ENCODE peak calls at places on chromosomes 6 and 20, in four cellular contexts. One of them, this sample, is unnamed. For H3K4me1, the result is how much of the 10 kb centered on the place peaks cover.

GRCh38 chr6:1336246-1336843 is 24.4 kb downstream of the FOXQ1 start:
- DNase-seq in K562: no peak
- DNase-seq in IMR-90: no peak
- DNase-seq in neural progenitor cell: peak
- DNase-seq in this sample: peak

GRCh38 chr20:58458342-58459057 is 56.7 kb downstream of the APCDD1L start:
- DNase-seq in neural progenitor cell: peak
- DNase-seq in IMR-90: peak
- DNase-seq in K562: no peak
- DNase-seq in this sample: no peak

GRCh38 chr6:161417712-161418457 is 144.0 kb upstream of the AGPAT4 start:
- DNase-seq in IMR-90: peak
- DNase-seq in neural progenitor cell: peak
- DNase-seq in K562: no peak
- DNase-seq in this sample: peak

GRCh38 chr6:165662041-165662491 is 975 bp downstream of the PDE10A start:
- DNase-seq in neural progenitor cell: peak
- DNase-seq in IMR-90: peak
- DNase-seq in K562: no peak
- DNase-seq in this sample: peak

GRCh38 chr6:29760328-29760727 is 37.1 kb downstream of the HLA-F start:
- DNase-seq in IMR-90: no peak
- DNase-seq in neural progenitor cell: no peak
- DNase-seq in K562: no peak
- DNase-seq in this sample: no peak

GRCh38 chr20:21125072-21125848 is 622 bp upstream of the KIZ start:
- DNase-seq in K562: no peak
- DNase-seq in neural progenitor cell: peak
- DNase-seq in IMR-90: peak
- DNase-seq in this sample: peak

GRCh38 chr6:125751334-125751916 is 2.0 kb downstream of the HEY2 start:
- DNase-seq in K562: no peak
- DNase-seq in neural progenitor cell: no peak
- DNase-seq in IMR-90: no peak
- DNase-seq in this sample: no peak

GRCh38 chr6:56220078-56220477 is 27.3 kb downstream of the COL21A1 start:
- DNase-seq in K562: no peak
- DNase-seq in IMR-90: no peak
- DNase-seq in neural progenitor cell: no peak
- DNase-seq in this sample: no peak

GRCh38 chr6:138287144-138287955 is 69.1 kb upstream of the PBOV1 start:
- DNase-seq in K562: peak
- DNase-seq in IMR-90: no peak
- DNase-seq in neural progenitor cell: peak
- DNase-seq in this sample: peak

GRCh38 chr6:88538130-88538706 is 372.1 kb upstream of the CNR1 start:
- DNase-seq in IMR-90: no peak
- DNase-seq in neural progenitor cell: peak
- DNase-seq in K562: peak
- DNase-seq in this sample: peak

GRCh38 chr6:16674666-16675392 is 86.4 kb downstream of the ATXN1 start:
- DNase-seq in neural progenitor cell: no peak
- DNase-seq in K562: no peak
- DNase-seq in IMR-90: peak
- DNase-seq in this sample: no peak

GRCh38 chr6:52155791-52156576 is 30.2 kb upstream of the IL17A start:
- DNase-seq in neural progenitor cell: no peak
- DNase-seq in IMR-90: no peak
- DNase-seq in K562: no peak
- DNase-seq in this sample: no peak

GRCh38 chr6:110188791-110189190 is 8.6 kb downstream of the CDC40 start:
- DNase-seq in IMR-90: peak
- DNase-seq in neural progenitor cell: no peak
- DNase-seq in K562: no peak
- DNase-seq in this sample: no peak

GRCh38 chr20:33262658-33263065 is 20.4 kb upstream of the BPIFB1 start:
- DNase-seq in neural progenitor cell: peak
- DNase-seq in IMR-90: peak
- DNase-seq in K562: peak
- DNase-seq in this sample: peak

GRCh38 chr6:86856937-86857563 is 80.3 kb upstream of the HTR1E start:
- DNase-seq in IMR-90: peak
- DNase-seq in neural progenitor cell: peak
- DNase-seq in K562: peak
- DNase-seq in this sample: peak

GRCh38 chr6:90458353-90459224 is 128.3 kb downstream of the MAP3K7 start:
- DNase-seq in IMR-90: no peak
- DNase-seq in K562: peak
- DNase-seq in neural progenitor cell: no peak
- DNase-seq in this sample: no peak

GRCh38 chr6:111743859-111744692 is 129.2 kb downstream of the FYN start:
- DNase-seq in IMR-90: peak
- DNase-seq in K562: no peak
- DNase-seq in neural progenitor cell: no peak
- DNase-seq in this sample: no peak
- H3K4me1 ChIP-seq in IMR-90: under half
- H3K4me1 ChIP-seq in K562: under half
- H3K4me1 ChIP-seq in neural progenitor cell: under half
- H3K4me1 ChIP-seq in this sample: under half

DNA sequence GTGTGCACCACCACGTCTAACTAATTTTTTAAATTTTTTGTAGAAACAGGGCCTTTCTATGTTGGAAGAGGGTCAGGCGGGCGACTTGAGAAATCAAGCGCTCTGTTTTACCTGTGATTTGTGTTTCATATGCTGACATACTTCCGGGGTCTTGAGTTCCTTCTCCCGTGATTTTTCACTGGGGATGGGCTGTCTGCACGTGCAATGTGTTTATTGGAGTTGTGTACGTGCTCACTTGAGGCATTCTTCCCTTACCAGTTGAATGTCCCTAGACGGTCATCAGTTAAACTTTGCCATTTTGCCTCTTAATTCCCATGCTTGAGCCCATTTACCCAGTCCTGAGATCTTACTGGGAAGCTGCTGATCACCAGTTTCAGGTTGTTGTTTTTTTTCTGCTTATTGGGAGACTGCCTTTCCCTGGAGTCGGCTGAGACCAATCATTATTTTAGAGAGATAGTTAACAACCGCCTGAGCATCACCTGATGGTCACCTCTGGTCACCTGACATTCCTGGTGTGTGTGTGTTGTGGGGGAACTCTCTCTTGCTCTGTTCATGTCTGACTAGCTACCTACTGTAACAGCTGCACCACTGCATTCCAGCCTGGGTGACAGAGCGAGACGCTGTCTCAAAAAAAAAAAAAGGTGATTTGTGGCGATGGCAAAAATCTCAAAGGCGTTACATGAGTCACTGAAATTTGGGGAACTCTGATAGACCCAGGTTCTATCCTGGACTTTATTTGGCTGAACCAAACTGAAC is 34.8 kb upstream of the NCOA3 start:
- DNase-seq in K562: no peak
- DNase-seq in IMR-90: no peak
- DNase-seq in neural progenitor cell: no peak
- DNase-seq in this sample: no peak
- H2AFZ ChIP-seq in K562: peak
- H2AFZ ChIP-seq in IMR-90: no peak
- H2AFZ ChIP-seq in neural progenitor cell: no peak
- H2AFZ ChIP-seq in this sample: no peak

DNA sequence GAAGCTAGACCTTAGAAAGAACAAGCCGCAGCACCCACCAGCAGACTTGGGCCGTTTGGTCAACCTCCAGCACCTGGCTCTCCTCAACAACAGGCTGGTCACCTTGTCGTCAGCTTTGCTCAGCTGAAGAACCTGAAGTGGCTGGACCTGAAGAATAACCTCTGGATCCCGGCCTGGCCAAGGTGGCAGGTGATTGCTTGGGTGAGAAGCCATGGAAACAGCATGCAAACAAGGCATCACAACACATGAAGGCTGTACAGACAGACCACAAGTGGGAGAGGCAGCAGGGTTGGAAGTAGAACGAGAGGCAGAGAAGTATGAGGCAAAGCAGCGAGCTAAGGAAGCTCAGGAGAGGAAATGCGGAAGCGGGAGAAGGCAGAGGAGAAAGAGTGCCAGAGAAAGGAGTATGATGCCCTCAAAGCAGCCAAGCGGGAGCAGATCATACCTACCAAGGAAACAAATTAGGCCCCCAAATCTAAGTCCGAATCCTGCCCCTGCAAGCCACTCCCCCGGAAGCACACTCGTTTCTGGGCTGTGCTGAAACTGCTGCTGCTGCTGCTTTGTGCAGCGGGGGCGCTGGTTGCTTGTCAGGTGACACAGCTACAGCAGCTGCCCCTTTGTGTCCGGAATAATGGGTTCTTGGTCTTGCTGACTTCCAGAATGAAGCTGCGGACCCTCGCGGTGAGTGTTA is 121.6 kb upstream of the LGSN start:
- DNase-seq in neural progenitor cell: peak
- DNase-seq in K562: peak
- DNase-seq in IMR-90: no peak
- DNase-seq in this sample: no peak
- TF ChIP-seq CTCF in neural progenitor cell: peak
- TF ChIP-seq CTCF in K562: peak
- TF ChIP-seq CTCF in IMR-90: no peak
- TF ChIP-seq CTCF in this sample: no peak

DNA sequence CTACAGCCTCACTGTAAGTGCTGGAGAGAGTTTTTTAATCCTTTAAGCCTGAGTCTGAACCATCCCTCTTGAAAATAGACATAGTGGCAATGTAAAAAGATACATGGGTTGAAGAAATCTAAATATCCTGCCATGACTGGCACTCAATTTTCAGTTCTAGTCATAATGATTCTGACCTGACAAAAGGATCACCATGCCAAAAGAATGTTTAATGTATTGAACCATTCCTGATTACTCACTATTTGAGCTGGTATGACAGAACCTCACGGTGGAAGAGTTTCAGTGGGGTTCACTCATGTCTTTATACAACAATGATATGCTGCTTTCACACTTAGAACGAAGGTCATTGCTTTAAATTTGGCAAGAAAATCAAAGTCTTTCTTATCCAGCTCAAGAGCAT is 93.4 kb downstream of the HIVEP2 start:
- DNase-seq in K562: no peak
- DNase-seq in neural progenitor cell: no peak
- DNase-seq in IMR-90: peak
- DNase-seq in this sample: no peak
- H3K4me1 ChIP-seq in K562: under half
- H3K4me1 ChIP-seq in neural progenitor cell: under half
- H3K4me1 ChIP-seq in IMR-90: under half
- H3K4me1 ChIP-seq in this sample: under half

GRCh38 chr6:45323656-45324224 is 4.4 kb upstream of the RUNX2 start:
- DNase-seq in IMR-90: no peak
- DNase-seq in K562: no peak
- DNase-seq in neural progenitor cell: no peak
- DNase-seq in this sample: no peak

GRCh38 chr6:45328523-45328922 is 393 bp downstream of the RUNX2 start:
- DNase-seq in neural progenitor cell: no peak
- DNase-seq in K562: no peak
- DNase-seq in IMR-90: no peak
- DNase-seq in this sample: no peak

GRCh38 chr6:45326698-45327417 is 1.3 kb upstream of the RUNX2 start:
- DNase-seq in K562: no peak
- DNase-seq in neural progenitor cell: peak
- DNase-seq in IMR-90: no peak
- DNase-seq in this sample: no peak

GRCh38 chr6:45327956-45328522 is at the start of gene RUNX2:
- DNase-seq in neural progenitor cell: no peak
- DNase-seq in K562: no peak
- DNase-seq in IMR-90: peak
- DNase-seq in this sample: peak
- H2AFZ ChIP-seq in neural progenitor cell: peak
- H2AFZ ChIP-seq in K562: peak
- H2AFZ ChIP-seq in IMR-90: peak
- H2AFZ ChIP-seq in this sample: peak

GRCh38 chr20:39107741-39108140 is 145.6 kb downstream of the DHX35 start:
- DNase-seq in neural progenitor cell: no peak
- DNase-seq in IMR-90: peak
- DNase-seq in K562: no peak
- DNase-seq in this sample: no peak

GRCh38 chr20:39103305-39103704 is 141.2 kb downstream of the DHX35 start:
- DNase-seq in IMR-90: no peak
- DNase-seq in neural progenitor cell: no peak
- DNase-seq in K562: no peak
- DNase-seq in this sample: no peak

GRCh38 chr20:39105551-39105950 is 143.4 kb downstream of the DHX35 start:
- DNase-seq in IMR-90: no peak
- DNase-seq in neural progenitor cell: no peak
- DNase-seq in K562: peak
- DNase-seq in this sample: no peak

GRCh38 chr20:39106791-39107190 is 144.6 kb downstream of the DHX35 start:
- DNase-seq in neural progenitor cell: no peak
- DNase-seq in K562: no peak
- DNase-seq in IMR-90: no peak
- DNase-seq in this sample: no peak

DNA sequence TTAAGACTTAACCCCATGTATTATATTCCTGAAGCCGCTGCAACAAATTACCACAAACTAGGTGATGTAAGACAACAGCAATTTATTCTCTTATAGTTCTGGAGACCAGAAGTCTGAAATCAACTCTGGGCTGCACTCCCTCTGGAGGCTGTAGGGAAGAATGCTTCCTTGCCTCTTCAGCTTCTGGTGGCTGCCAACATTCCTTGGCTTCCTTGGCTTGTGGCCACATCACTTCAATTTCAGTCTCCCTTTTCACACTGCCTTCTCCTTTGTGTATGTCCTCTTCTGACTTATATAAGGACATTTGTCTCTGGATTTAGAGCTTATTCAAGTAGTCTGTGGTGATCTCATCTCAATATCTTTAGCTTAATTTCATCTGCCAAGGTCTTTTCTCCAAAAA is 141.6 kb downstream of the DHX35 start:
- DNase-seq in K562: no peak
- DNase-seq in IMR-90: no peak
- DNase-seq in neural progenitor cell: no peak
- DNase-seq in this sample: no peak
- TF ChIP-seq CTCF in K562: peak
- TF ChIP-seq CTCF in IMR-90: no peak
- TF ChIP-seq CTCF in neural progenitor cell: no peak
- TF ChIP-seq CTCF in this sample: no peak

GRCh38 chr6:11194399-11195274 is 37.8 kb downstream of the NEDD9 start:
- DNase-seq in neural progenitor cell: peak
- DNase-seq in K562: no peak
- DNase-seq in IMR-90: peak
- DNase-seq in this sample: peak
- H3K4me1 ChIP-seq in neural progenitor cell: under half
- H3K4me1 ChIP-seq in K562: under half
- H3K4me1 ChIP-seq in IMR-90: under half
- H3K4me1 ChIP-seq in this sample: under half

DNA sequence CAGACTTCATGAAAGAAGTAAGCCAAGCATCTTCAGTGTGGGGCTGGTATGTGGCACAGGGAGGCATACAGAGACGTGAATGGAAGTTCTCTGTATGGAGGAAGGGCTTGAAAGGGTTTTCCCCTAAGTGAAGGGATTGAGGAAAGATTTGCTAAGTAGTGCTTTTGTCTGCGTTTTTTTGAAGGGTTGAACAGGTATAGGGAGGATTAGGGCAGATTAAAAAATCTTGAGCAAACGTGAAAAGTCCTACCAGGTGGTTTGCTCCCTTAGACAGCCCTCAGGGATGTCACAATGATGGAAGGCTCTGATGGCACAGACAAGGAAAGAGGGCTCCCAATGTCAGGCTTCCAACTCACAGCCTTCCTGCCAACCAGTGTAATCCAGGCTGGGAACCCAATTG is 181.7 kb upstream of the TAB2 start:
- DNase-seq in K562: no peak
- DNase-seq in IMR-90: no peak
- DNase-seq in neural progenitor cell: peak
- DNase-seq in this sample: no peak
- H2AFZ ChIP-seq in K562: no peak
- H2AFZ ChIP-seq in IMR-90: no peak
- H2AFZ ChIP-seq in neural progenitor cell: no peak
- H2AFZ ChIP-seq in this sample: no peak

GRCh38 chr6:169326067-169326799 is 72.6 kb upstream of the THBS2 start:
- DNase-seq in IMR-90: peak
- DNase-seq in neural progenitor cell: peak
- DNase-seq in K562: no peak
- DNase-seq in this sample: peak
- TF ChIP-seq CTCF in IMR-90: peak
- TF ChIP-seq CTCF in neural progenitor cell: peak
- TF ChIP-seq CTCF in K562: peak
- TF ChIP-seq CTCF in this sample: peak